ENCODE peak calls at places on chromosomes 4 and X, in four cellular contexts. X, O, G and M are unnamed samples. For H3K9me3, the result is how much of the 10 kb centered on the place peaks cover.

GRCh38 chr4:76926841-76927240 is 22.7 kb upstream of the SEPTIN11 start:
- DNase-seq in X (no peak), O (no peak), G (no peak), M (no peak)

GRCh38 chrX:40543661-40544328 is 37.0 kb upstream of the ATP6AP2 start:
- DNase-seq in X (peak), O (no peak), G (no peak), M (no peak)

GRCh38 chr4:46404961-46405360 is 15.0 kb upstream of the GABRA2 start:
- DNase-seq in X (peak), O (no peak), G (peak), M (no peak)

GRCh38 chrX:125694171-125694570 is 374.5 kb downstream of the TEX13C start:
- DNase-seq in X (no peak), O (no peak), G (no peak), M (no peak)

GRCh38 chr4:38815879-38816782 is 11.5 kb upstream of the TLR1 start:
- DNase-seq in X (no peak), O (no peak), G (no peak), M (no peak)

GRCh38 chrX:30735839-30736238 is 82.6 kb downstream of the GK start:
- DNase-seq in X (peak), O (peak), G (peak), M (peak)

GRCh38 chrX:154603438-154604430 is 15.3 kb downstream of the CTAG1B start:
- DNase-seq in X (no peak), O (peak), G (no peak), M (no peak)

GRCh38 chr4:38663021-38663800 is 788 bp upstream of the KLF3 start:
- DNase-seq in X (peak), O (no peak), G (no peak), M (peak)

GRCh38 chr4:25786497-25787065 is 76.2 kb downstream of the SEL1L3 start:
- DNase-seq in X (peak), O (no peak), G (no peak), M (no peak)

GRCh38 chrX:84156831-84157230 is 31.2 kb downstream of the RPS6KA6 start:
- DNase-seq in X (no peak), O (no peak), G (no peak), M (no peak)

GRCh38 chr4:15262396-15262795 is 165.4 kb upstream of the C1QTNF7 start:
- DNase-seq in X (no peak), O (no peak), G (no peak), M (no peak)

GRCh38 chr4:181168406-181168805 is 1074.8 kb upstream of the TENM3 start:
- DNase-seq in X (no peak), O (no peak), G (no peak), M (no peak)

DNA sequence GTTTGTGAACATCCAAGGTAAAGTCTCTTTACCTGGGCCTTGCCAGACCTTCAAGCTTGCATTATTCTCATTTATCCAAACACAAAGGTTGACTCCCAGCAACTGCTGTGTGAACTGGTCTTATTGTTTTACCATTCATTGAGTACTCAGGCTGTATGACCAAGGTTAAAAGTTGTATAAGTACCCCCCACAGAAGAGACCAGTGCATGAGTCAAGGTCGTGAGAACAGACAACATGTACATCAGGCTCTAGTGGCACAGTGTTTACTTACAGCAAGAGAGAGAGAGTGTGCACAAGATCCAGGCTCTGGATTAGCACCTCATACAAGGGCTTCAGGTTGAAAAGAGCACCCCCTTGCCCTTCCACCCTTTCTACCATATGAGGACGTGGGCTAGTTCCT is 77.4 kb upstream of the EFNB1 start:
- DNase-seq in X (no peak), O (no peak), G (no peak), M (no peak)
- H3K9me3 ChIP-seq in X (under half), O (under half), G (under half), M (under half)

GRCh38 chrX:73214366-73215094 is at the start of gene NAP1L2:
- DNase-seq in X (no peak), O (peak), G (peak), M (no peak)
- H3K9me3 ChIP-seq in X (under half), O (under half), G (under half), M (under half)

GRCh38 chrX:370244-370962 is 16.3 kb downstream of the PPP2R3B start:
- DNase-seq in X (no peak), O (no peak), G (no peak), M (no peak)
- H3K9me3 ChIP-seq in X (under half), O (under half), G (under half), M (under half)

GRCh38 chrX:46819136-46819535 is 17.7 kb upstream of the RP2 start:
- DNase-seq in X (no peak), O (no peak), G (no peak), M (no peak)

GRCh38 chrX:46814966-46815365 is 21.9 kb upstream of the RP2 start:
- DNase-seq in X (no peak), O (no peak), G (no peak), M (no peak)

DNA sequence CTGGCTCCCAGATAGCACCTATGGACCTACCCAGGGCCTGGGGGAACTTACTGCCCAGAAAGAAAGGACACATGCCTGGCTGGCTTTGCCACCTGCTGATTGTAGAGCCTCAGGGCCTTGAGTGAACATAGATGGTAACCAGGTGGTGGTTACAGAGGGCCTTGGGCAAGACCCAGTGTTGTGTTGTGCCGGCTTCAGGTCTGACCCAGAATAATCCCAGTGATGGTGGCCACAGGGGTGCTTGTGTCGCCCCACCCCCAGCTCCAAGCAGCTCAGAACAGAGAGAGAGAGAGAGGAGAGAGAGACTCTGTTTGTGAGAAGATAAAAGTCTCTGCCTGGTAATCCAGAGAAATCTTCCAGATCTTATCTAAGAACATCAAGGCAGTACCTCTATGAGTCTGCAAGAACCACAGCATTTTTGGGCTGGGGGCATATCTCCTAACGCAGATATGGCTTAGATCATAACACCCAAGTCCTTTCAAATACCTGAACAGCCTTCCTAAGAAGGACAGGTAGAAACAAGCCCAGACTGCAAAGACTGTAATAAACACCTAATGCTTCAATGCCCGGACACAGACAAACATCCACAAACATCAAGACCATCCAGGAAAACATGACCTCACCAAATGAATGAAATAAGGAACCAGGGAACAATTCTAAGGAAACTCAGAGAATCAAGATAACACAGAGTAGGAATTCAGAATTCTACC is 16.3 kb upstream of the RP2 start:
- DNase-seq in X (no peak), O (no peak), G (no peak), M (no peak)
- H3K9me3 ChIP-seq in X (under half), O (under half), G (under half), M (under half)